ENCODE peak calls at places on chromosomes 6 and 20, in four cellular contexts. J is H1, G is IMR-90, K is mesendoderm. D is an unnamed sample.
A peak's percentile ranks its signal among the peaks of the same experiment; 100 is the strongest.

GRCh38 chr6:136609878-136610706 is 59.9 kb upstream of the MAP7 start:
- DNase-seq in J (no peak), G (peak; percentile 100), K (peak; percentile 87), D (peak; percentile 64)

GRCh38 chr6:157648561-157648960 is 174.5 kb upstream of the SNX9 start:
- DNase-seq in J (no peak), G (peak; percentile 37), K (no peak), D (no peak)

GRCh38 chr20:58048096-58048702 is 180.3 kb downstream of the ANKRD60 start:
- DNase-seq in J (peak; percentile 57), G (peak; percentile 2), K (peak; percentile 75), D (peak; percentile 52)

GRCh38 chr6:17101422-17102257 is at the start of gene STMND1:
- DNase-seq in J (peak; percentile 64), G (peak; percentile 27), K (peak; percentile 72), D (peak; percentile 66)

GRCh38 chr20:10461495-10461894 is 26.4 kb downstream of the SLX4IP start:
- DNase-seq in J (no peak), G (no peak), K (no peak), D (no peak)

GRCh38 chr6:24663198-24663597 is 3.5 kb downstream of the TDP2 start:
- DNase-seq in J (no peak), G (no peak), K (no peak), D (no peak)

GRCh38 chr6:137545073-137545472 is 50.9 kb upstream of the OLIG3 start:
- DNase-seq in J (no peak), G (no peak), K (no peak), D (no peak)

GRCh38 chr6:36563237-36563927 is 16.1 kb upstream of the STK38 start:
- DNase-seq in J (no peak), G (peak; percentile 44), K (peak; percentile 18), D (no peak)

GRCh38 chr6:30727920-30728605 is 7.9 kb downstream of the TUBB start:
- DNase-seq in J (no peak), G (peak; percentile 71), K (peak; percentile 78), D (no peak)

GRCh38 chr6:74431873-74432272 is 735.9 kb downstream of the CD109 start:
- DNase-seq in J (no peak), G (peak; percentile 69), K (no peak), D (no peak)

GRCh38 chr6:35723587-35723986 is 13.2 kb upstream of the ARMC12 start:
- DNase-seq in J (no peak), G (no peak), K (no peak), D (no peak)

GRCh38 chr6:138231399-138231886 is 13.2 kb upstream of the PBOV1 start:
- DNase-seq in J (no peak), G (no peak), K (no peak), D (no peak)

GRCh38 chr6:67646550-67646949 is 988.5 kb upstream of the ADGRB3 start:
- DNase-seq in J (no peak), G (no peak), K (no peak), D (no peak)
- H4K5ac ChIP-seq in J (no peak overlapping the region), G (no peak overlapping the region), K (no peak overlapping the region), D (no peak overlapping the region)

GRCh38 chr6:44133003-44133931 is 5.9 kb downstream of the TMEM63B start:
- DNase-seq in J (no peak), G (peak; percentile 39), K (peak; percentile 75), D (peak; percentile 59)
- H3K79me1 ChIP-seq in J (peaks cover 7% of the 10 kb centered on the region), G (peaks cover 60% of the 10 kb centered on the region), K (no peaks in the 10 kb centered on the region), D (no peaks in the 10 kb centered on the region)

GRCh38 chr20:45307076-45307645 is 521 bp downstream of the RBPJL start:
- DNase-seq in J (no peak), G (no peak), K (no peak), D (peak; percentile 32)
- H4K5ac ChIP-seq in J (no peak overlapping the region), G (no peak overlapping the region), K (no peak overlapping the region), D (no peak overlapping the region)

DNA sequence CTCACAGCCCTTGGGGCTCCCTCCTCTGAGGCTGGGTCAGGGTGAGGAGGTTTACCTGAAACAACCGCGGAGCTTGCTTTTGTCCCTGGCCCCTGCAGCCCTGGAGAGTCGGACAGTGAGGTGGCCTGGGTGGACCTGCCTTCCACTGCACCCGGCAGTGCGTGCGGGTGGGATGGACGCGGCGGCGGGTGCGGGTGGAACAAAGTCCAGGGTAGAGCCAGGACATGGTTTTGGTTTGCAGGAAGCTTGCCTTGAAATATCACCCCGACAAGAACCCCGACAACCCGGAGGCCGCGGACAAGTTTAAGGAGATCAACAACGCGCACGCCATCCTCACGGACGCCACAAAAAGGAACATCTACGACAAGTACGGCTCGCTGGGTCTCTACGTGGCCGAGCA is 27.1 kb downstream of the UCKL1 start:
- DNase-seq in J (no peak), G (no peak), K (no peak), D (no peak)
- H3K79me1 ChIP-seq in J (peaks cover 2% of the 10 kb centered on the region), G (peaks cover 60% of the 10 kb centered on the region), K (peaks cover 8% of the 10 kb centered on the region), D (no peaks in the 10 kb centered on the region)

D was measured in H9.